ENCODE peak calls at places on chromosomes 5 and 9, in five cellular contexts. H is CD8-positive, alpha-beta memory T cell; I is ureter; Z is NCI-H345; X is body of pancreas. N is an unnamed sample.

GRCh38 chr5:139658928-139659667 is 10.9 kb downstream of the CXXC5 start:
- DNase-seq in H (no peak), I (no peak), Z (no peak), X (no peak), N (no peak)

GRCh38 chr9:14573319-14573718 is 119.9 kb downstream of the ZDHHC21 start:
- DNase-seq in H (no peak), I (no peak), Z (no peak), X (no peak), N (no peak)

GRCh38 chr5:150211156-150212030 is 21.5 kb downstream of the SLC6A7 start:
- DNase-seq in H (no peak), I (no peak), Z (no peak), X (no peak), N (no peak)

GRCh38 chr9:33233659-33234335 is 6.2 kb upstream of the SPINK4 start:
- DNase-seq in H (no peak), I (peak), Z (no peak), X (peak), N (no peak)

GRCh38 chr9:7212101-7212500 is 454.3 kb downstream of the KDM4C start:
- DNase-seq in H (no peak), I (no peak), Z (peak), X (no peak), N (no peak)

GRCh38 chr5:60533789-60534188 is 166.2 kb downstream of the DEPDC1B start:
- DNase-seq in H (no peak), I (no peak), Z (no peak), X (no peak), N (no peak)

GRCh38 chr5:150053231-150053626 is 33.1 kb downstream of the CSF1R start:
- DNase-seq in H (no peak), I (no peak), Z (no peak), X (no peak), N (no peak)

GRCh38 chr5:5615569-5615968 is 193.1 kb downstream of the ICE1 start:
- DNase-seq in H (no peak), I (no peak), Z (no peak), X (no peak), N (no peak)

GRCh38 chr9:38026021-38026809 is 42.8 kb downstream of the SHB start:
- DNase-seq in H (no peak), I (no peak), Z (peak), X (no peak), N (no peak)

GRCh38 chr9:93575706-93576295 is 583 bp upstream of the PHF2 start:
- DNase-seq in H (peak), I (peak), Z (no peak), X (peak), N (no peak)

GRCh38 chr5:68259696-68260095 is 44.1 kb downstream of the PIK3R1 start:
- DNase-seq in H (no peak), I (no peak), Z (no peak), X (no peak), N (no peak)

GRCh38 chr9:87854563-87854962 is 28.1 kb upstream of the SPATA31E1 start:
- DNase-seq in H (no peak), I (no peak), Z (no peak), X (no peak), N (no peak)

GRCh38 chr9:104269996-104270963 is 176.2 kb downstream of the SMC2 start:
- DNase-seq in H (no peak), I (no peak), Z (no peak), X (no peak), N (no peak)

GRCh38 chr5:15290953-15291352 is 209.0 kb upstream of the FBXL7 start:
- DNase-seq in H (no peak), I (no peak), Z (no peak), X (no peak), N (no peak)

GRCh38 chr9:124906966-124907365 is 33.9 kb downstream of the GOLGA1 start:
- DNase-seq in H (no peak), I (no peak), Z (no peak), X (no peak), N (no peak)

GRCh38 chr9:136825295-136826187 is 16.7 kb upstream of the AJM1 start:
- DNase-seq in H (no peak), I (no peak), Z (no peak), X (peak), N (no peak)

GRCh38 chr9:91978739-91979414 is 28.8 kb upstream of the ROR2 start:
- DNase-seq in H (no peak), I (no peak), Z (no peak), X (no peak), N (no peak)

GRCh38 chr5:124661317-124662141 is 84.9 kb downstream of the ZNF608 start:
- DNase-seq in H (no peak), I (no peak), Z (peak), X (peak), N (no peak)

GRCh38 chr5:151683936-151684586 is 2.7 kb downstream of the SPARC start:
- DNase-seq in H (no peak), I (no peak), Z (no peak), X (no peak), N (no peak)

GRCh38 chr9:97534961-97535594 is 33.6 kb downstream of the TMOD1 start:
- DNase-seq in H (no peak), I (no peak), Z (no peak), X (no peak), N (no peak)

GRCh38 chr5:65927497-65928340 is 1.3 kb downstream of the ERBIN start:
- DNase-seq in H (no peak), I (no peak), Z (no peak), X (no peak), N (no peak)

GRCh38 chr9:8895498-8896224 is 1096.1 kb upstream of the DMAC1 start:
- DNase-seq in H (no peak), I (no peak), Z (peak), X (no peak), N (no peak)

GRCh38 chr5:141441571-141442170 is 11.4 kb downstream of the PCDHGA12 start:
- DNase-seq in H (no peak), I (no peak), Z (no peak), X (no peak), N (no peak)

GRCh38 chr9:73152953-73153352 is 1.3 kb downstream of the ANXA1 start:
- DNase-seq in H (no peak), I (no peak), Z (no peak), X (no peak), N (no peak)

GRCh38 chr9:91117959-91118651 is 243.6 kb downstream of the AUH start:
- DNase-seq in H (no peak), I (peak), Z (peak), X (peak), N (no peak)

GRCh38 chr5:125289606-125290005 is 543.2 kb upstream of the ZNF608 start:
- DNase-seq in H (no peak), I (no peak), Z (no peak), X (no peak), N (no peak)

GRCh38 chr9:131475956-131476776 is 26.6 kb upstream of the POMT1 start:
- DNase-seq in H (no peak), I (no peak), Z (no peak), X (no peak), N (no peak)

GRCh38 chr5:184461-184860 is 6.8 kb upstream of the LRRC14B start:
- DNase-seq in H (no peak), I (no peak), Z (no peak), X (no peak), N (no peak)